ENCODE peak calls at places on chromosomes 11 and 22, in eight cellular contexts. O is glutamatergic neuron, S is kidney, J is endodermal cell, Z is NB4, A is mucosa of descending colon, T is stomach, E is cardiac fibroblast. F is an unnamed sample.
A peak's percentile ranks its signal among the peaks of the same experiment; 100 is the strongest.

GRCh38 chr22:49508561-49508960 is 319.1 kb downstream of the BRD1 start:
- DNase-seq in O (no peak), T (no peak), S (no peak), Z (peak; percentile 93), J (peak; percentile 11), E (no peak), A (no peak), F (no peak)

GRCh38 chr22:26828311-26828710 is 170.9 kb downstream of the MIAT start:
- DNase-seq in O (no peak), A (no peak), J (no peak), Z (peak; percentile 9), S (no peak), E (no peak), T (no peak), F (peak; percentile 21)

GRCh38 chr11:8363924-8364323 is 100.2 kb upstream of the LMO1 start:
- DNase-seq in A (no peak), T (no peak), O (no peak), S (no peak), Z (peak; percentile 14), E (peak; percentile 13), J (no peak), F (no peak)

GRCh38 chr22:42805998-42806481 is 51.0 kb downstream of the ARFGAP3 start:
- DNase-seq in E (no peak), Z (no peak), A (no peak), O (no peak), J (no peak), T (peak; percentile 25), S (no peak), F (no peak)

GRCh38 chr11:125637840-125638239 is 12.9 kb downstream of the CHEK1 start:
- DNase-seq in S (no peak), O (no peak), E (no peak), Z (no peak), A (no peak), T (no peak), J (no peak), F (no peak)

GRCh38 chr22:19455585-19456370 is 8.3 kb upstream of the C22orf39 start:
- DNase-seq in O (no peak), E (peak; percentile 53), J (no peak), A (no peak), T (no peak), Z (no peak), S (no peak), F (no peak)

GRCh38 chr11:92671081-92671480 is 298.4 kb upstream of the MTNR1B start:
- DNase-seq in Z (no peak), E (no peak), T (no peak), A (no peak), J (no peak), O (no peak), S (no peak), F (no peak)

GRCh38 chr22:17769013-17769715 is 5.1 kb downstream of the BID start:
- DNase-seq in E (no peak), T (no peak), S (no peak), A (no peak), Z (no peak), J (peak; percentile 33), O (no peak), F (no peak)

DNA sequence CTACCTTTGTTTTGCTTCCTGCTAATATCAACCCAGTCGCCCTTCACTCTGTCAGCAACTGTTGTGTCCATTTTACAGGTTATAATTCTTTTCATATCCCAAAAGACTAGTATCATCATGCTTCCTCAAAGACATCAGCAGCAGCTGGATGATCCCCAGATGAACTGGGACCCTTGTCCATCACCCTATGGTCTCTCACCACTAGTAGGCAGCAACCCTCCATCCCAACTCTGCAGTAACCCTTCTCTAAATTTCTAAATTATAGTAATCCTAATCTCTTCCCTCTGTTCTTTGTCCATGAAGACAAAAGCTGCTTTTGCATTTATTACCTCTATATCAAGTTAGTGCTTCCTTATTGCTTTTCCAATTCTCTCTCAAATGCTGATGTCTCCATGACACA is 1025.8 kb downstream of the FAM181B start:
- DNase-seq in S (no peak), Z (peak; percentile 11), O (no peak), J (peak; percentile 65), T (no peak), A (no peak), E (no peak), F (no peak)
- TF ChIP-seq CTCF in S (no peak), Z (peak; percentile 57), O (peak; percentile 21), J (peak; percentile 90), T (no peak), A (no peak), E (peak; percentile 8), F (peak; percentile 21)

DNA sequence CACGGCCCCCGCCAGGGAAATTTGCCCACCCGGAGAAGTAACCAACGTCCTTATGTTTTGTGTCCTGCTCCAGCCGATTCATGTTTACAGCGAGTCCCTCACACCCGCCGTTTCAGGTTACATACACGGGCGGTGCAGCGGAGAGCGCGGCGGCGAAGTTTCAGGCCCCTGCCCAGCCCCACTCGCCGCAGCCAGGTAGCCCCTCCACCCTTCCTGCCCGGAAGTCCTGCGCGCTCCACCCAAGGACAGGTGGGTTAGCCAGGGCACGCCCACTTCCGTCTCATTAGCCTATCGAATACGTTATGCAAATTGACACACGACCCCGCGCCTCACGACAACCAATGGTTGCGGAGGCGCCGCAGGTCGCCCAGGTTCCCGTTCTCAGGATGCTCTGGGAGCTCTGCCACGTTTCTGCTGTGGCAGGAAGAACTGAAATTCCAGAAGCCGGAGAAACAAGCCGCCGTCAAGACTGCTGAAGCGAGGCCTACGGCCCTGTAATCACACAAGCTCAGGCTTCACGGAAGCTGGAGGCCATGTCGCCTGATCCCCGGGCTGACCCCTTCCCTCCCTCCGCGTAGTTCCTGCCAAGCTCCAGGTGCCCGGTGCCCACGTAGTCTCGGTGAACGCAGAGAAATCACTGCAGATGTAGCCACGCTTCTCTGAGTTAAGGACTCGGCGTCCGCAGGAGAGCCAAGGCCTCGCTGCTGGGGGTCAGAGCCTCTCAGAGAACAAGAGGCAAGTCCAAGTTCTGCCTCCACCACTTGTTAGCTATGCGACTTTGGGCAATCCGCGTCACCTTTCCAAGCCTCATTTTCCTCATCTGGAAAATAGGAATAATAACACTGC is 22.4 kb upstream of the MYH9 start:
- DNase-seq in J (peak; percentile 99), Z (no peak), O (peak; percentile 67), A (peak; percentile 97), E (no peak), S (peak; percentile 98), T (peak; percentile 98), F (peak; percentile 64)
- TF ChIP-seq CTCF in J (peak; percentile 63), Z (no peak), O (no peak), A (no peak), E (no peak), S (no peak), T (no peak), F (no peak)

GRCh38 chr11:117502285-117502856 is 174.7 kb downstream of the CEP164 start:
- DNase-seq in T (no peak), E (no peak), J (no peak), A (no peak), S (no peak), Z (no peak), O (no peak), F (no peak)
- TF ChIP-seq CTCF in T (no peak), E (no peak), J (no peak), A (no peak), S (no peak), Z (no peak), O (no peak), F (no peak)

GRCh38 chr11:60739114-60739513 is 14.6 kb downstream of the MS4A18 start:
- DNase-seq in O (no peak), E (no peak), S (no peak), A (no peak), J (peak; percentile 82), T (no peak), Z (no peak), F (no peak)

GRCh38 chr11:60747359-60747873 is 9.3 kb upstream of the MS4A15 start:
- DNase-seq in J (no peak), T (no peak), E (no peak), A (no peak), Z (no peak), O (no peak), S (no peak), F (no peak)

GRCh38 chr11:60744114-60744513 is 12.6 kb upstream of the MS4A15 start:
- DNase-seq in T (no peak), E (no peak), O (no peak), A (no peak), Z (no peak), J (no peak), S (no peak), F (no peak)

GRCh38 chr11:60740573-60740972 is 16.1 kb downstream of the MS4A18 start:
- DNase-seq in O (no peak), Z (no peak), S (no peak), J (no peak), T (no peak), E (no peak), A (no peak), F (no peak)

DNA sequence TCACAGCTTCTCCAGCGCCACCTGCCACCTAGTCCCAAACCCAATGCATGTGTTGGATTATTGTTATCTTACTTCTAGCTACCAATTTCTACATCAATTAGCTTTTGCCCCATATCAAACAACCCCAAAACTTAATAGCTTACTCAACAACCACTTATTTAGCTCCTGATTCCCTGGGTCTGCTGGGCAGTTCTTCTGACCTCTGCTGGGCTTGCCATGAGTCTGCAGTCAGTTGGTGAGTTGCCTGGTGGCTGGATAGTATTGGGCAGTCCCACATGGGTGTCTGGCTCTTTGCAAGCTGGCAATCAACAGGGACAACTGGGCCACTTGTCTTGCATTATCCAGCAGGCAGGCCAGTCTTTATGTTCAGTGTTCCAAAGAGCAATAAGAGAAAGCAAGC is 13.6 kb upstream of the MS4A15 start:
- DNase-seq in A (no peak), S (no peak), Z (no peak), T (no peak), E (no peak), J (no peak), O (no peak), F (no peak)
- TF ChIP-seq CTCF in A (no peak), S (no peak), Z (no peak), T (no peak), E (no peak), J (peak; percentile 60), O (no peak), F (no peak)

GRCh38 chr11:3341298-3341697 is 37.6 kb downstream of the ZNF195 start:
- DNase-seq in A (no peak), O (peak; percentile 83), J (peak; percentile 94), E (peak; percentile 47), S (no peak), Z (peak; percentile 71), T (peak; percentile 73), F (peak; percentile 56)
- TF ChIP-seq CTCF in A (peak; percentile 57), O (peak; percentile 81), J (peak; percentile 95), E (peak; percentile 47), S (peak; percentile 81), Z (peak; percentile 93), T (peak; percentile 64), F (peak; percentile 81)

DNA sequence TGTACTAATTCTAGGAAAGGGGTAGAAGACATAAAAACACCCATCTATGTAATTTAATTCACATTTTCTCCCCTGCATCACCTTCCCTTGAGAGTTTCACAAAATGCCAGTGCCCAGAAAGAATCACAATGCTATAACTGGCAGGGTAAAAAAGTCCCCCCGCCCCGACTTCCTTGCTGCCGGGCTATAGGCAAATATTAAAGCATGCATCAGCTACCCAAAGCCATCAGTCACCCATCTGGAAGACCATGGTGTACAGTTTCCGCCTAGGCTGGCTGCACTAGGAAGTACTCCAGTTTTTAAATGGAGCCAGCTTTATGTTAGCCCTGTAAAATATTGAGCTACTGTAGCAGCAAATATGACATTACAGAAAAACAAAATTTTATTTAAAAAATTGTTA is 67.8 kb downstream of the ST14 start:
- DNase-seq in Z (no peak), T (no peak), E (no peak), S (no peak), J (no peak), A (no peak), O (no peak), F (no peak)
- TF ChIP-seq CTCF in Z (no peak), T (no peak), E (no peak), S (no peak), J (no peak), A (no peak), O (no peak), F (no peak)